ENCODE peak calls at places on chromosomes 13 and 19, in four cellular contexts. P is fibroblast of the aortic adventitia, J is GM12865, U is epithelial cell of proximal tubule. V is an unnamed sample.
A peak's percentile ranks its signal among the peaks of the same experiment; 100 is the strongest.

GRCh38 chr13:22110368-22110767 is 439.5 kb downstream of the FGF9 start:
- DNase-seq in P (peak; percentile 11), J (no peak), U (no peak), V (no peak)

GRCh38 chr19:37594982-37595382 is 306 bp downstream of the ZNF540 start:
- DNase-seq in J (peak; percentile 54), P (no peak), U (peak; percentile 6), V (no peak)

GRCh38 chr13:37361608-37362007 is 237.0 kb downstream of the POSTN start:
- DNase-seq in U (no peak), P (no peak), J (no peak), V (no peak)

GRCh38 chr13:107339209-107339608 is 771.3 kb upstream of the ARGLU1 start:
- DNase-seq in U (no peak), P (no peak), J (no peak), V (no peak)

GRCh38 chr19:54252845-54253244 is 4.2 kb downstream of the LILRB5 start:
- DNase-seq in J (no peak), U (no peak), P (no peak), V (no peak)

GRCh38 chr19:47776568-47776967 is 1.9 kb upstream of the SELENOW start:
- DNase-seq in P (no peak), U (no peak), J (no peak), V (no peak)

GRCh38 chr13:96806750-96807149 is 187.5 kb downstream of the OXGR1 start:
- DNase-seq in P (no peak), J (no peak), U (no peak), V (no peak)

GRCh38 chr13:98507060-98507797 is 69.7 kb downstream of the STK24 start:
- DNase-seq in J (no peak), U (peak; percentile 69), P (peak; percentile 87), V (no peak)

GRCh38 chr13:99013951-99014350 is 36.1 kb upstream of the DOCK9 start:
- DNase-seq in U (no peak), P (no peak), J (no peak), V (no peak)

GRCh38 chr13:53138369-53139036 is 109.9 kb downstream of the OLFM4 start:
- DNase-seq in P (no peak), J (no peak), U (no peak), V (no peak)

GRCh38 chr19:3034845-3035541 is 5.9 kb upstream of the TLE2 start:
- DNase-seq in J (peak; percentile 65), P (peak; percentile 55), U (no peak), V (no peak)

GRCh38 chr13:37382156-37382555 is 216.4 kb downstream of the POSTN start:
- DNase-seq in P (no peak), U (no peak), J (no peak), V (no peak)

GRCh38 chr19:27746691-27747380 is 1466.1 kb downstream of the UQCRFS1 start:
- DNase-seq in P (peak; percentile 3), J (peak; percentile 0), U (no peak), V (no peak)

GRCh38 chr13:45718992-45719391 is 16.9 kb downstream of the CBY2 start:
- DNase-seq in U (peak; percentile 73), J (no peak), P (no peak), V (no peak)

GRCh38 chr19:8393871-8394250 is 3.7 kb downstream of the RAB11B start:
- DNase-seq in P (no peak), U (no peak), J (no peak), V (no peak)

GRCh38 chr13:64704121-64704520 is 2526.0 kb downstream of the PCDH9 start:
- DNase-seq in U (no peak), P (no peak), J (no peak), V (no peak)

GRCh38 chr19:48614436-48615144 is at the start of gene FAM83E:
- DNase-seq in J (peak; percentile 44), P (no peak), U (no peak), V (no peak)

GRCh38 chr13:94192576-94192975 is 286.9 kb downstream of the DCT start:
- DNase-seq in U (no peak), J (peak; percentile 22), P (peak; percentile 29), V (no peak)

GRCh38 chr13:93727301-93728141 is 500.9 kb downstream of the GPC6 start:
- DNase-seq in P (peak; percentile 53), J (no peak), U (no peak), V (no peak)

GRCh38 chr19:48745208-48745995 is 1.3 kb downstream of the IZUMO1 start:
- DNase-seq in P (peak; percentile 54), J (peak; percentile 60), U (no peak), V (no peak)

GRCh38 chr13:113275387-113275786 is 21.7 kb upstream of the LAMP1 start:
- DNase-seq in U (no peak), P (peak; percentile 70), J (peak; percentile 47), V (no peak)

DNA sequence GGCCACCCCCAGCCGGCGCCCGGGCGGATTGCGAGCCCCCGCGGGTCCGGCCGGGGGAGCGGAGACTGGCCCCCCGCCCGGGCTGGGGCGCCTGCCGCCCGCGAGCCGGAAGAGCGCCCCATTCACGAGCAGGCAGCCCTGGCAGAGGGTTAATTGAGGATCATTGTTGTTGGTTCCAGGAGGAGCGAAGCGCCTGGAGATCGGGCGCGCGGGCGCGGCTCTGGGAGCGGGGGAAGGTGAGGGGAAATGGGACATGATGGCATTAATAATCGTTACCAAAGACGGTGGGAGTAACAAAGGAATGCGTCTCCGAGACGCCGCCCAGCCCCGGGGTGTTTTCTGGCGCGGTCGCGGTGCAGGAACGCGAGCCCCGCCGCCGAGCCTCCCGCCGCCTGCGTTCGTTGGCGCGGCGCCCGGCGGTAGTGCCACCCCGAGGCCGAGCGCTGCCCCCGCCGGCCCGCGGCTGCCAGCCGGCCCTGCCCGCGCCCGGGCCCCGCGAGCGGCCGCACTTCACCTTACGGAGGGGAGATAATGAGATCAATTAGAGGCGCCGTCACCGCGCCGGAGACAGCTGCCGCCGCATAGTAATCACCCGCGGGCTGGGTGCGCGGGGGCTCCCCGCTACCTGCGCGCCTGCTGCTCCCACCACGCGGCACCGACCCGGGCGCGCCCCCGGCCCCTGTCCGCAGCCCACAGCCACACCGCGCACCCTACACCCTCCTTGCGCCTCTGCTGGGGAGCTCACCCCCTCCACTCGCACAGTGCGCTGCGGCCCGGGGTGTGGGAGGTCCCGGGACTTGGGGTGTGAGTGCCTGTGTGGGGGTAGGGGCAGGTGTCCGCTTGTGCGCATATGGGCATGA is 2.8 kb downstream of the ZNF536 start:
- DNase-seq in U (no peak), P (no peak), J (no peak), V (no peak)
- TF ChIP-seq CTCF in U (no peak), P (no peak), J (no peak), V (no peak)

DNA sequence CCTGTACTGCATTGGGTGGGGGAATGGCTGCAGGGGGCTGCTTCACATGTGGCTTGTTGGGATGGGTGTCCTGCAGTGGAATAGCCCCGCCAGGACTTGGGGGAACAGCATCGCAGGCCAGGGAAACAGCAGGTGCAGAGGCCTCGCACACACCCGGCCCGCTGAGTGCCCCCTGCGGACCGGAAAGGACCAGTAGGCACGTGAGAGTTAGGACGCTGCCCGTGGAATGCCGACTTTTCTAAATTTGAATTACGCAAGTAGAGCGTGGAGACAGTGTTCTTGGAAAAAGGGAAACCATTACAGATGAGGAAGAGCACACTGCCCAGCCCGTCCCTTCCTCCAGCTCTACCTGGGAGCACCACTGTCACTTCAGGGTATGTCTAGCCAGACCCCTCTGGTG is 11.5 kb downstream of the DNM2 start:
- DNase-seq in U (no peak), P (no peak), J (no peak), V (no peak)
- H3K4me3 ChIP-seq in U (no peak overlapping the region), P (no peak overlapping the region), J (no peak overlapping the region), V (no peak overlapping the region)

GRCh38 chr19:13366529-13367143 is 139.6 kb downstream of the CACNA1A start:
- DNase-seq in J (peak; percentile 24), P (peak; percentile 52), U (no peak), V (no peak)
- TF ChIP-seq CTCF in J (peak; percentile 32), P (peak; percentile 62), U (peak; percentile 72), V (peak; percentile 39)

GRCh38 chr19:39097299-39097698 is 13.1 kb downstream of the ACP7 start:
- DNase-seq in U (no peak), P (no peak), J (no peak), V (no peak)

GRCh38 chr19:39097721-39098120 is 13.6 kb downstream of the ACP7 start:
- DNase-seq in U (no peak), J (no peak), P (no peak), V (no peak)

GRCh38 chr19:39099341-39099740 is 15.2 kb downstream of the ACP7 start:
- DNase-seq in J (no peak), U (no peak), P (no peak), V (no peak)

GRCh38 chr19:39100500-39101166 is 16.5 kb downstream of the ACP7 start:
- DNase-seq in U (no peak), P (no peak), J (no peak), V (no peak)

GRCh38 chr19:39098365-39099269 is 14.4 kb downstream of the ACP7 start:
- DNase-seq in P (no peak), U (no peak), J (no peak), V (no peak)
- H3K4me3 ChIP-seq in P (no peak overlapping the region), U (no peak overlapping the region), J (no peak overlapping the region), V (no peak overlapping the region)

DNA sequence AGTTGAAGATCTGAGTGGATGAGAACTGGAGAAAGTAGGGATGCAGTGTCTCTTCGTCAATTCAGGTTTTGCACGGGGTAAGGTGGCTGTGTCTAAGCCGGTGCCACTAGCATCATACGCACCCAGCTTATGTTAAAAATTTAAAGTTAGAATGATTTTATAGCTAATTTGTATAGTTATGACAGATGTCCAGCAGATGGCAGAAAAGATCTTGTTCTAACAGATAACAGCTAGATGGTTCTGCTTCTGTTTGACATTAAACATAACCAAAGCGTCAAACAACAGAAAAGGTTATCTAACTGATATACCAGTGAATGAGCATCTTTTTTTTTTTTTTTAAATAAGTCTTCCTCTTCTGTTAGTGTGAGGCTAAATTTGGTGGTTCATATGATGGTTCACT is 18.8 kb upstream of the EDDM13 start:
- DNase-seq in J (peak; percentile 55), P (peak; percentile 71), U (peak; percentile 18), V (peak; percentile 36)
- TF ChIP-seq CTCF in J (peak; percentile 32), P (peak; percentile 39), U (peak; percentile 51), V (peak; percentile 37)

GRCh38 chr13:33728271-33729037 is 89.5 kb upstream of the RFC3 start:
- DNase-seq in U (peak; percentile 54), P (peak; percentile 48), J (peak; percentile 94), V (no peak)
- H3K4me3 ChIP-seq in U (no peak overlapping the region), P (no peak overlapping the region), J (peak overlapping the region; percentile 42), V (no peak overlapping the region)

V was measured in AG04449.